ENCODE peak calls at places on chromosomes 2 and 18, in six cellular contexts. B, I, M, E, X and D are unnamed samples.

GRCh38 chr2:1101982-1102381 is 151.3 kb downstream of the SNTG2 start:
- DNase-seq in I (no peak), M (no peak), B (no peak), X (no peak), E (no peak), D (no peak)

GRCh38 chr2:219508933-219509779 is 5.1 kb upstream of the ASIC4 start:
- DNase-seq in X (peak; percentile 29), B (no peak), I (no peak), E (no peak), M (no peak), D (peak; percentile 88)

GRCh38 chr2:217517402-217517801 is 485.4 kb downstream of the TNS1 start:
- DNase-seq in E (no peak), I (no peak), M (no peak), X (no peak), B (no peak), D (no peak)

GRCh38 chr18:10055125-10055750 is 141.4 kb downstream of the VAPA start:
- DNase-seq in B (no peak), I (no peak), M (no peak), E (no peak), X (no peak), D (no peak)

GRCh38 chr2:168145011-168145410 is 102.4 kb downstream of the STK39 start:
- DNase-seq in E (no peak), B (no peak), X (no peak), M (no peak), I (no peak), D (no peak)

GRCh38 chr18:72544092-72544886 is at the start of gene CBLN2:
- DNase-seq in B (peak; percentile 66), E (no peak), X (peak; percentile 88), M (peak; percentile 72), I (peak; percentile 63), D (no peak)

GRCh38 chr2:147588191-147588590 is 256.6 kb upstream of the ACVR2A start:
- DNase-seq in M (no peak), I (peak; percentile 26), B (peak; percentile 74), E (no peak), X (peak; percentile 74), D (no peak)

GRCh38 chr2:230909841-230910545 is 15.0 kb downstream of the GPR55 start:
- DNase-seq in B (no peak), X (no peak), M (no peak), I (no peak), E (no peak), D (no peak)

GRCh38 chr2:13001408-13001807 is 284.7 kb downstream of the TRIB2 start:
- DNase-seq in E (no peak), X (no peak), M (no peak), I (no peak), B (no peak), D (no peak)

GRCh38 chr2:221554769-221555510 is 17.2 kb downstream of the EPHA4 start:
- DNase-seq in I (no peak), X (peak; percentile 42), M (peak; percentile 99), E (no peak), B (no peak), D (peak; percentile 47)

GRCh38 chr2:189498205-189498604 is 56.9 kb downstream of the WDR75 start:
- DNase-seq in X (no peak), M (no peak), I (no peak), E (no peak), B (no peak), D (no peak)

GRCh38 chr2:167732251-167732788 is 515.1 kb downstream of the STK39 start:
- DNase-seq in E (no peak), I (no peak), M (no peak), B (no peak), X (no peak), D (no peak)

GRCh38 chr2:84782717-84783442 is 98.0 kb downstream of the TRABD2A start:
- DNase-seq in I (no peak), M (no peak), X (no peak), E (peak; percentile 25), B (no peak), D (no peak)

GRCh38 chr2:240812301-240812680 is 7.7 kb downstream of the KIF1A start:
- DNase-seq in B (no peak), E (no peak), M (no peak), I (no peak), X (no peak), D (no peak)

GRCh38 chr2:227192491-227192890 is 28.1 kb downstream of the COL4A3 start:
- DNase-seq in E (no peak), M (no peak), I (no peak), X (no peak), B (no peak), D (no peak)

GRCh38 chr18:77762632-77763031 is 513.0 kb downstream of the GALR1 start:
- DNase-seq in M (no peak), B (no peak), E (no peak), X (no peak), I (no peak), D (no peak)

GRCh38 chr2:112483047-112483473 is 1.1 kb downstream of the TTL start:
- DNase-seq in B (peak; percentile 74), I (peak; percentile 55), X (peak; percentile 48), E (no peak), M (peak; percentile 64), D (peak; percentile 56)

GRCh38 chr18:68489018-68489792 is 225.7 kb downstream of the TMX3 start:
- DNase-seq in I (no peak), M (no peak), E (no peak), X (no peak), B (no peak), D (no peak)

GRCh38 chr2:6993230-6993640 is 76.0 kb downstream of the RNF144A start:
- DNase-seq in E (no peak), B (no peak), M (no peak), X (no peak), I (no peak), D (peak; percentile 24)

GRCh38 chr2:237209046-237209375 is 123.3 kb downstream of the COPS8 start:
- DNase-seq in B (no peak), M (no peak), X (no peak), E (no peak), I (no peak), D (no peak)

GRCh38 chr2:58521803-58522602 is 280.9 kb upstream of the FANCL start:
- DNase-seq in I (no peak), B (no peak), E (no peak), X (no peak), M (no peak), D (peak; percentile 83)

GRCh38 chr2:3535467-3535793 is 16.1 kb upstream of the ADI1 start:
- DNase-seq in M (no peak), E (no peak), I (no peak), B (no peak), X (no peak), D (no peak)